ENCODE peak calls at places on chromosome 17, in four cellular contexts. One of them, this sample, is unnamed.

GRCh38 chr17:63682441-63682840 is 17.5 kb downstream of the LIMD2 start:
- DNase-seq in pancreas: no peak
- DNase-seq in PC-9: no peak
- DNase-seq in AG04450: no peak
- DNase-seq in this sample: no peak

GRCh38 chr17:32546031-32546444 is 59.2 kb downstream of the CDK5R1 start:
- DNase-seq in pancreas: no peak
- DNase-seq in PC-9: no peak
- DNase-seq in AG04450: no peak
- DNase-seq in this sample: no peak

GRCh38 chr17:62592305-62593099 is 35.0 kb upstream of the MRC2 start:
- DNase-seq in pancreas: no peak
- DNase-seq in PC-9: peak
- DNase-seq in AG04450: no peak
- DNase-seq in this sample: no peak

GRCh38 chr17:64694207-64694606 is 32.1 kb upstream of the SMURF2 start:
- DNase-seq in pancreas: peak
- DNase-seq in PC-9: peak
- DNase-seq in AG04450: no peak
- DNase-seq in this sample: peak

GRCh38 chr17:74737299-74738050 is 419 bp downstream of the RAB37 start:
- DNase-seq in pancreas: no peak
- DNase-seq in PC-9: no peak
- DNase-seq in AG04450: no peak
- DNase-seq in this sample: no peak

GRCh38 chr17:37848690-37849616 is 75.3 kb upstream of the TBC1D3K start:
- DNase-seq in pancreas: no peak
- DNase-seq in PC-9: peak
- DNase-seq in AG04450: peak
- DNase-seq in this sample: no peak

GRCh38 chr17:44779211-44780025 is 20.6 kb downstream of the ADAM11 start:
- DNase-seq in pancreas: peak
- DNase-seq in PC-9: peak
- DNase-seq in AG04450: peak
- DNase-seq in this sample: peak

GRCh38 chr17:2950846-2951245 is 112.6 kb downstream of the OR1D5 start:
- DNase-seq in pancreas: no peak
- DNase-seq in PC-9: no peak
- DNase-seq in AG04450: no peak
- DNase-seq in this sample: no peak

GRCh38 chr17:48322060-48322459 is 108.0 kb downstream of the SKAP1 start:
- DNase-seq in pancreas: no peak
- DNase-seq in PC-9: no peak
- DNase-seq in AG04450: no peak
- DNase-seq in this sample: no peak

GRCh38 chr17:49850772-49851386 is 3.0 kb upstream of the TAC4 start:
- DNase-seq in pancreas: no peak
- DNase-seq in PC-9: no peak
- DNase-seq in AG04450: no peak
- DNase-seq in this sample: no peak

GRCh38 chr17:47717845-47718621 is 15.0 kb upstream of the TBX21 start:
- DNase-seq in pancreas: no peak
- DNase-seq in PC-9: no peak
- DNase-seq in AG04450: no peak
- DNase-seq in this sample: no peak

GRCh38 chr17:39899215-39899614 is 19.2 kb downstream of the GSDMB start:
- DNase-seq in pancreas: no peak
- DNase-seq in PC-9: no peak
- DNase-seq in AG04450: no peak
- DNase-seq in this sample: no peak

GRCh38 chr17:76586741-76587487 is 1.3 kb upstream of the ST6GALNAC2 start:
- DNase-seq in pancreas: no peak
- DNase-seq in PC-9: no peak
- DNase-seq in AG04450: no peak
- DNase-seq in this sample: peak

GRCh38 chr17:72118588-72119279 is 2.1 kb upstream of the SOX9 start:
- DNase-seq in pancreas: peak
- DNase-seq in PC-9: peak
- DNase-seq in AG04450: peak
- DNase-seq in this sample: peak

GRCh38 chr17:60135951-60136666 is 13.7 kb upstream of the CA4 start:
- DNase-seq in pancreas: peak
- DNase-seq in PC-9: no peak
- DNase-seq in AG04450: no peak
- DNase-seq in this sample: no peak

GRCh38 chr17:3033248-3033640 is 30.2 kb downstream of the OR1D5 start:
- DNase-seq in pancreas: no peak
- DNase-seq in PC-9: no peak
- DNase-seq in AG04450: no peak
- DNase-seq in this sample: no peak

GRCh38 chr17:1532836-1533602 is 16.6 kb upstream of the INPP5K start:
- DNase-seq in pancreas: no peak
- DNase-seq in PC-9: no peak
- DNase-seq in AG04450: no peak
- DNase-seq in this sample: no peak

GRCh38 chr17:46148247-46148646 is 45.0 kb downstream of the KANSL1 start:
- DNase-seq in pancreas: no peak
- DNase-seq in PC-9: no peak
- DNase-seq in AG04450: no peak
- DNase-seq in this sample: no peak

GRCh38 chr17:75832652-75833400 is 11.4 kb downstream of the UNC13D start:
- DNase-seq in pancreas: peak
- DNase-seq in PC-9: no peak
- DNase-seq in AG04450: no peak
- DNase-seq in this sample: no peak

GRCh38 chr17:80187493-80187892 is 17.7 kb downstream of the CARD14 start:
- DNase-seq in pancreas: peak
- DNase-seq in PC-9: no peak
- DNase-seq in AG04450: no peak
- DNase-seq in this sample: peak

GRCh38 chr17:33647976-33648375 is 354.9 kb upstream of the ASIC2 start:
- DNase-seq in pancreas: no peak
- DNase-seq in PC-9: no peak
- DNase-seq in AG04450: no peak
- DNase-seq in this sample: no peak

GRCh38 chr17:33292981-33293867 is at the start of gene ASIC2:
- DNase-seq in pancreas: peak
- DNase-seq in PC-9: no peak
- DNase-seq in AG04450: no peak
- DNase-seq in this sample: no peak

GRCh38 chr17:61122356-61122913 is 277.2 kb upstream of the TBX2 start:
- DNase-seq in pancreas: no peak
- DNase-seq in PC-9: no peak
- DNase-seq in AG04450: no peak
- DNase-seq in this sample: no peak

GRCh38 chr17:14359251-14359939 is 58.5 kb downstream of the HS3ST3B1 start:
- DNase-seq in pancreas: no peak
- DNase-seq in PC-9: no peak
- DNase-seq in AG04450: no peak
- DNase-seq in this sample: no peak

GRCh38 chr17:36127882-36128369 is 24.3 kb downstream of the CCL4 start:
- DNase-seq in pancreas: no peak
- DNase-seq in PC-9: no peak
- DNase-seq in AG04450: no peak
- DNase-seq in this sample: no peak

GRCh38 chr17:1724351-1724868 is at the start of gene WDR81:
- DNase-seq in pancreas: peak
- DNase-seq in PC-9: peak
- DNase-seq in AG04450: no peak
- DNase-seq in this sample: peak

GRCh38 chr17:42937712-42938596 is 26.3 kb downstream of the AARSD1 start:
- DNase-seq in pancreas: no peak
- DNase-seq in PC-9: no peak
- DNase-seq in AG04450: no peak
- DNase-seq in this sample: no peak

GRCh38 chr17:64661981-64662773 is at the start of gene SMURF2:
- DNase-seq in pancreas: peak
- DNase-seq in PC-9: no peak
- DNase-seq in AG04450: no peak
- DNase-seq in this sample: peak

GRCh38 chr17:76538281-76538931 is 897 bp upstream of the CYGB start:
- DNase-seq in pancreas: no peak
- DNase-seq in PC-9: no peak
- DNase-seq in AG04450: no peak
- DNase-seq in this sample: no peak

GRCh38 chr17:48107137-48108055 is at the start of gene SNX11:
- DNase-seq in pancreas: peak
- DNase-seq in PC-9: peak
- DNase-seq in AG04450: peak
- DNase-seq in this sample: peak

GRCh38 chr17:35735036-35735805 is 3.8 kb downstream of the RASL10B start:
- DNase-seq in pancreas: no peak
- DNase-seq in PC-9: no peak
- DNase-seq in AG04450: no peak
- DNase-seq in this sample: no peak

GRCh38 chr17:27982688-27983087 is 59.8 kb upstream of the NLK start:
- DNase-seq in pancreas: no peak
- DNase-seq in PC-9: no peak
- DNase-seq in AG04450: no peak
- DNase-seq in this sample: no peak

GRCh38 chr17:79970576-79971068 is 65.0 kb downstream of the TBC1D16 start:
- DNase-seq in pancreas: peak
- DNase-seq in PC-9: no peak
- DNase-seq in AG04450: no peak
- DNase-seq in this sample: no peak

GRCh38 chr17:38572665-38573365 is 32.9 kb downstream of the SRCIN1 start:
- DNase-seq in pancreas: no peak
- DNase-seq in PC-9: no peak
- DNase-seq in AG04450: no peak
- DNase-seq in this sample: no peak

GRCh38 chr17:68054296-68054900 is 18.9 kb downstream of the KPNA2 start:
- DNase-seq in pancreas: no peak
- DNase-seq in PC-9: no peak
- DNase-seq in AG04450: peak
- DNase-seq in this sample: no peak
- H3K27ac ChIP-seq in pancreas: peak
- H3K27ac ChIP-seq in PC-9: no peak
- H3K27ac ChIP-seq in AG04450: peak
- H3K27ac ChIP-seq in this sample: no peak

GRCh38 chr17:66021757-66022156 is 170.2 kb downstream of the CEP112 start:
- DNase-seq in pancreas: no peak
- DNase-seq in PC-9: no peak
- DNase-seq in AG04450: no peak
- DNase-seq in this sample: no peak
- TF ChIP-seq CTCF in pancreas: no peak
- TF ChIP-seq CTCF in PC-9: no peak
- TF ChIP-seq CTCF in AG04450: no peak
- TF ChIP-seq CTCF in this sample: no peak

GRCh38 chr17:6940186-6940649 is 55.6 kb upstream of the ALOX12 start:
- DNase-seq in pancreas: no peak
- DNase-seq in PC-9: no peak
- DNase-seq in AG04450: no peak
- DNase-seq in this sample: no peak
- H3K4me3 ChIP-seq in pancreas: no peak
- H3K4me3 ChIP-seq in PC-9: peak
- H3K4me3 ChIP-seq in AG04450: no peak
- H3K4me3 ChIP-seq in this sample: no peak

GRCh38 chr17:57853695-57854094 is 3.9 kb upstream of the MRPS23 start:
- DNase-seq in pancreas: peak
- DNase-seq in PC-9: no peak
- DNase-seq in AG04450: no peak
- DNase-seq in this sample: peak

GRCh38 chr17:57849874-57850754 is at the start of gene MRPS23:
- DNase-seq in pancreas: peak
- DNase-seq in PC-9: peak
- DNase-seq in AG04450: peak
- DNase-seq in this sample: peak

GRCh38 chr17:57852041-57852954 is 2.5 kb upstream of the MRPS23 start:
- DNase-seq in pancreas: no peak
- DNase-seq in PC-9: no peak
- DNase-seq in AG04450: no peak
- DNase-seq in this sample: no peak

GRCh38 chr17:57852955-57853328 is 3.1 kb upstream of the MRPS23 start:
- DNase-seq in pancreas: no peak
- DNase-seq in PC-9: no peak
- DNase-seq in AG04450: no peak
- DNase-seq in this sample: no peak

GRCh38 chr17:57849163-57849873 is 526 bp downstream of the MRPS23 start:
- DNase-seq in pancreas: no peak
- DNase-seq in PC-9: no peak
- DNase-seq in AG04450: no peak
- DNase-seq in this sample: no peak
- H3K27ac ChIP-seq in pancreas: peak
- H3K27ac ChIP-seq in PC-9: no peak
- H3K27ac ChIP-seq in AG04450: peak
- H3K27ac ChIP-seq in this sample: peak

DNA sequence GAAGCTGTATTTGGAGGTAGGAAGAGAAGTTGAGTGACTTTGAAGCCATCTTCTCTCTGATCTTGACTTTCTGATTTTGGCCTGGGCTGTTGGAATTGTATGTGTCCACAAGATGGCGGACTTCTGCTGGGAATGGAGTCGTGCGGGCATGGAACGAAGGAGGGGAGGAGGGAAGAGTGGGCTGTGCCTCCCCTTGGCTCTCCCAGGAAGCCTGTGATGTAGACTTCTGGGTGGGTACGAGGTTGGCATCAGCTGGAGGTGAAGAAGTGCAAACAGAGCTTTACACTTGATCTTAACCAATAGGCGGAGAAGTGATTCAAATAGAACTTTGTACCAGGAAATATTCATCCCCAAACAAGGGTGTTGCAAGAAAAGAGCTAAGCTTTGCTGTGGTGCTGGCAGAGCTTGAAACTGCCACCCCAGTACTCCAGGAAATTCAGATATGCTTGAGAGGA is 7.4 kb upstream of the TMEM220 start:
- DNase-seq in pancreas: no peak
- DNase-seq in PC-9: peak
- DNase-seq in AG04450: peak
- DNase-seq in this sample: peak
- TF ChIP-seq CTCF in pancreas: peak
- TF ChIP-seq CTCF in PC-9: peak
- TF ChIP-seq CTCF in AG04450: peak
- TF ChIP-seq CTCF in this sample: peak

GRCh38 chr17:81403040-81403467 is 7.8 kb downstream of the BAHCC1 start:
- DNase-seq in pancreas: no peak
- DNase-seq in PC-9: no peak
- DNase-seq in AG04450: no peak
- DNase-seq in this sample: no peak
- H3K4me3 ChIP-seq in pancreas: no peak
- H3K4me3 ChIP-seq in PC-9: no peak
- H3K4me3 ChIP-seq in AG04450: no peak
- H3K4me3 ChIP-seq in this sample: no peak

DNA sequence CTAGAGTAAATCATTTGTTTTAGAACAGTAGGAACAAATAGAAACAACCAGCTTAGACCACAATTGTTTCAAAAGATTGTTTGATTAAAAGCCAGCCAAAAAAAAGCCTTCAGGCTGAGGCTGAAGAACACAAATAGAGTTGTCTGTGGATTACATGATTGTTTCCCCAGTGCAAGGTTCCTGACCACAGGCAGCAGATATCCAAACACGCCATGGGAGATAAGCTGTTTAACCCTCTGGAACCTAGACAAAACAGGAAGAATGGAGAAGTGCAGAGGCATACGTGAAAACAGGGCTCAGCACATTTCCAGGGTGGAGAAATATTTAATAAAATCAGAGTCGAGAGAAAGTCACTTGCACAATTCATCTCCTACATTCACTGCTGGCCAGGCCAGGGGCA is 21.0 kb downstream of the ATPAF2 start:
- DNase-seq in pancreas: no peak
- DNase-seq in PC-9: no peak
- DNase-seq in AG04450: no peak
- DNase-seq in this sample: no peak
- H3K27ac ChIP-seq in pancreas: no peak
- H3K27ac ChIP-seq in PC-9: no peak
- H3K27ac ChIP-seq in AG04450: no peak
- H3K27ac ChIP-seq in this sample: peak